ENCODE peak calls at places on chromosomes 3 and 15, in six cellular contexts. D is heart right ventricle, X is neural crest cell, U is PC-3, C is omental fat pad, B is A549. M is an unnamed sample.

GRCh38 chr15:89648106-89649012 is 6.9 kb downstream of the KIF7 start:
- DNase-seq in D (no peak), X (no peak), U (no peak), C (no peak), B (no peak), M (no peak)

GRCh38 chr15:85725564-85725963 is 69.2 kb downstream of the KLHL25 start:
- DNase-seq in D (no peak), X (no peak), U (no peak), C (no peak), B (no peak), M (no peak)

GRCh38 chr3:190120161-190121060 is at the start of gene P3H2:
- DNase-seq in D (peak; percentile 80), X (peak; percentile 68), U (peak; percentile 92), C (no peak), B (peak; percentile 90), M (peak; percentile 87)

GRCh38 chr3:33438871-33439270 is 1.3 kb downstream of the UBP1 start:
- DNase-seq in D (no peak), X (no peak), U (no peak), C (no peak), B (no peak), M (no peak)

GRCh38 chr3:150743508-150743907 is 19.5 kb downstream of the SIAH2 start:
- DNase-seq in D (no peak), X (no peak), U (peak; percentile 65), C (no peak), B (peak; percentile 28), M (no peak)

GRCh38 chr3:171038342-171038741 is 11.8 kb upstream of the SLC2A2 start:
- DNase-seq in D (no peak), X (no peak), U (no peak), C (no peak), B (no peak), M (no peak)

GRCh38 chr15:89444855-89445254 is 51.5 kb downstream of the RHCG start:
- DNase-seq in D (no peak), X (no peak), U (no peak), C (no peak), B (no peak), M (peak; percentile 66)

GRCh38 chr15:98754283-98755022 is 106.1 kb downstream of the IGF1R start:
- DNase-seq in D (no peak), X (no peak), U (no peak), C (no peak), B (peak; percentile 53), M (no peak)

GRCh38 chr3:123961508-123961856 is 453 bp upstream of the CCDC14 start:
- DNase-seq in D (no peak), X (no peak), U (no peak), C (no peak), B (no peak), M (no peak)

GRCh38 chr15:87752250-87752951 is 504.1 kb downstream of the NTRK3 start:
- DNase-seq in D (no peak), X (no peak), U (peak; percentile 72), C (no peak), B (peak; percentile 66), M (no peak)

GRCh38 chr3:50342818-50343633 is 2.4 kb upstream of the RASSF1 start:
- DNase-seq in D (no peak), X (no peak), U (no peak), C (no peak), B (no peak), M (no peak)

GRCh38 chr3:171415070-171415469 is 45.1 kb downstream of the TNIK start:
- DNase-seq in D (no peak), X (no peak), U (peak; percentile 17), C (no peak), B (no peak), M (no peak)

GRCh38 chr3:125313060-125313635 is 62.0 kb downstream of the ZNF148 start:
- DNase-seq in D (no peak), X (no peak), U (no peak), C (no peak), B (no peak), M (no peak)

GRCh38 chr3:156788846-156789245 is 37.3 kb upstream of the LEKR1 start:
- DNase-seq in D (no peak), X (no peak), U (peak; percentile 57), C (no peak), B (no peak), M (no peak)

GRCh38 chr3:17195856-17196604 is 311.3 kb downstream of the PLCL2 start:
- DNase-seq in D (no peak), X (no peak), U (peak; percentile 12), C (no peak), B (no peak), M (no peak)

GRCh38 chr15:71106802-71107500 is 8.3 kb upstream of the THSD4 start:
- DNase-seq in D (no peak), X (no peak), U (peak; percentile 71), C (no peak), B (no peak), M (no peak)

GRCh38 chr15:71098920-71099319 is 16.4 kb upstream of the THSD4 start:
- DNase-seq in D (no peak), X (no peak), U (no peak), C (no peak), B (no peak), M (no peak)

GRCh38 chr15:71104636-71105035 is 10.6 kb upstream of the THSD4 start:
- DNase-seq in D (no peak), X (no peak), U (no peak), C (no peak), B (no peak), M (no peak)

GRCh38 chr15:71105444-71105843 is 9.8 kb upstream of the THSD4 start:
- DNase-seq in D (no peak), X (no peak), U (no peak), C (no peak), B (no peak), M (no peak)

DNA sequence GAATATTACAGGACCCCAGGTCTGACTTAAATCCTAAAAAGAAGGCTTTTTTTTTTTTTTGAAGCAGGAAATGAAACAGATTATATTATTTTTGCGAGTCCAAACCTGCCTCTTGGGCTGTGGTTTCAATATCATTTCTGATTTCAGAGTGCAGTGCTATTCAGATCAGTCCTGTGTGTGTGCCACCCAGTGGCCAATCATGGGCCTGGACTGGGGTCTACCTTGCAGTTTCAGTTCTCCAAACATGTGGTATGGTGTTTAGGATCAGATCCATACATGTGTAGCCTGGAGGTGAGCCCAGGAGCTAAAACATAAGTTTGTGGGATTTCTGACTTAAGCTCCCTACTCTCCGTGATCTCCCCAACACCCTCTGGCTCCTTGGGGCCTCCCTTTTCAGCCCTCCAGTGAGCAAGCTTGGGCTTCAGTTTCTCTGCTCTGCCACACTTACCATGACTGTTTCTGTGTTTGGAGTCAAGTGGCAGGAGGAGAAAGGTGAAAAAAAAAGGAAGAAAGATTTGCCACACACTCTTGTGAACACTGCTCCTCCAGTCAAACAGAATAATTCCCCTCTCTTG is 12.1 kb upstream of the THSD4 start:
- DNase-seq in D (no peak), X (peak; percentile 9), U (peak; percentile 57), C (no peak), B (peak; percentile 61), M (no peak)
- TF ChIP-seq CTCF in D (peak; percentile 48), X (peak; percentile 54), U (peak; percentile 66), C (no peak), B (peak; percentile 60), M (no peak)

GRCh38 chr3:172911142-172911541 is 160.6 kb downstream of the ECT2 start:
- DNase-seq in D (no peak), X (no peak), U (no peak), C (no peak), B (no peak), M (no peak)
- TF ChIP-seq CTCF in D (no peak), X (no peak), U (no peak), C (no peak), B (no peak), M (no peak)

GRCh38 chr3:36923523-36923943 is 21.3 kb downstream of the TRANK1 start:
- DNase-seq in D (no peak), X (no peak), U (no peak), C (no peak), B (peak; percentile 24), M (no peak)
- TF ChIP-seq CTCF in D (no peak), X (no peak), U (no peak), C (no peak), B (peak; percentile 17), M (peak; percentile 26)

DNA sequence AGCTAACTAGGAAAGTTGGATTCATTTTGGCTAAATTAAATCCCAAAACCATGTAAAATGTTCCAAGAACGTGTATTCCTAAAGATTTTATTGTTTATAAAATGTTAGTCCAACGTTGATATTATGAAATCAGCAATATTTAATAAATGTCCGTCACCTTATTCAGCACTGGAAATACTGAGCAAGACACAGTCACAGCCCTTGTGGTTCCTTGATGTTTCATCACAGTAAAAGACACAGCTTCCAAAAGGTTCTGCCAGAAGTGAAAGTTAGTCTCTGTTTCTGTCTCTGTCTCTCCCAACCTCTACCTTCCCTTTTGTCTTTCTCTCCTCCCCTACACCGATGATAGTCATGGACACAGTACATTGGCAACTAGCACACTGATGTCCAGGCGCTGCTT is 82.2 kb upstream of the BOC start:
- DNase-seq in D (no peak), X (no peak), U (no peak), C (no peak), B (no peak), M (no peak)
- TF ChIP-seq CTCF in D (no peak), X (no peak), U (no peak), C (no peak), B (no peak), M (no peak)

DNA sequence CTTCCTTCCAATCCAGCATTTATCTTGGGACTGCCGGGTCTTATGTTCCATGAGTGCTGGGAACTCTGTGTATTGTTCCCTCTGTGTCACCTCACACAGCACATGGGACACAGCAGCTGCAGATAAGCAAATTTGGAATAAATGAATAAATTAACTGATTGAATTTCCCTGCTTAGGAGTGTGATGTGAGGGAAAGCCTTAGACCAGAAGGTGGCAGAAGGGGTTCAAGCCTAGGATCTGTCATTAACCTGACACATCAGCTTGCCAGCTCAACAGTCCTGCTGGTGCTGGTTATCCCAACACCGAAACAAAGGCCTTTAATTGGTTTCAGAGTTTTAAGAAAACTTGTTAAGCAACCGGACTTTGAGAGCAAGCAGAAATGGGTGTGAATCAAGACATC is 114.4 kb downstream of the OXSM start:
- DNase-seq in D (no peak), X (no peak), U (no peak), C (no peak), B (no peak), M (no peak)
- TF ChIP-seq CTCF in D (peak; percentile 55), X (peak; percentile 32), U (peak; percentile 32), C (no peak), B (no peak), M (no peak)

GRCh38 chr3:160163259-160163878 is 61.9 kb upstream of the C3orf80 start:
- DNase-seq in D (no peak), X (no peak), U (peak; percentile 46), C (no peak), B (peak; percentile 36), M (no peak)
- TF ChIP-seq CTCF in D (peak; percentile 48), X (peak; percentile 66), U (peak; percentile 78), C (no peak), B (peak; percentile 73), M (no peak)

DNA sequence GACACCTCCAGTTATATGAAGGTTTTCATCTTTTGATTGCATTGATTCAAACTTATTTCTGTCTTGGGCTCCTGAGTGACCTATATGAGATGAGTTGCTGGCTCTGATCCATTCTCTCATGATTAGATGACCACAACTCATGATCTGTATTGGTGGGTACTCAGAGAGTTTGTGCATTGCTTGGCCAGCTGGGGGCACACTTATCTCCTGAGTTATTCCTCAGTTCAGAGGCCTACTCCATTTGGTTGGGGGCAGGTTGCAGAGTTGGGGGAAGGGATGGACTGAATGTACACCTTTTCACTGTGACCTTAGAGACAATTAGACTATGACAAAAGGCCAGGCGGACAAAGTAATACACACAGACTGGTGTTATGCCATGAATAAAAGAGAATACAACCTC is 166.2 kb upstream of the SEMA6D start:
- DNase-seq in D (no peak), X (no peak), U (peak; percentile 20), C (no peak), B (no peak), M (no peak)
- TF ChIP-seq CTCF in D (no peak), X (no peak), U (peak; percentile 52), C (no peak), B (no peak), M (no peak)

M was measured in glutamatergic neuron.